ENCODE peak calls at places on chromosomes 6 and 20, in four cellular contexts. O is anterior cingulate cortex; F is CD8-positive, alpha-beta memory T cell; U is T-cell. B is an unnamed sample.

GRCh38 chr20:63933646-63934045 is 22.6 kb downstream of the UCKL1 start:
- DNase-seq in O (no peak), U (no peak), F (no peak), B (no peak)

GRCh38 chr20:37471741-37472235 is 49.3 kb upstream of the NNAT start:
- DNase-seq in O (no peak), F (no peak), U (no peak), B (no peak)

GRCh38 chr20:4637081-4637797 is 84.5 kb upstream of the PRND start:
- DNase-seq in U (no peak), F (no peak), O (no peak), B (no peak)

GRCh38 chr6:122394016-122394415 is 5.4 kb upstream of the HSF2 start:
- DNase-seq in F (no peak), O (no peak), U (no peak), B (no peak)

GRCh38 chr6:112842338-112842700 is 495.2 kb downstream of the RFPL4B start:
- DNase-seq in F (no peak), O (no peak), U (no peak), B (no peak)

GRCh38 chr6:11556308-11556707 is 18.8 kb downstream of the TMEM170B start:
- DNase-seq in O (no peak), U (no peak), F (no peak), B (no peak)

GRCh38 chr20:23419995-23420901 is 1.0 kb downstream of the NAPB start:
- DNase-seq in O (no peak), F (peak; percentile 24), U (peak; percentile 18), B (peak; percentile 29)

GRCh38 chr6:72084992-72085569 is 198.7 kb downstream of the RIMS1 start:
- DNase-seq in O (no peak), F (no peak), U (no peak), B (no peak)

GRCh38 chr20:52975024-52975732 is 3.0 kb downstream of the TSHZ2 start:
- DNase-seq in F (no peak), O (no peak), U (no peak), B (no peak)

GRCh38 chr6:118288355-118289124 is 259.6 kb upstream of the PLN start:
- DNase-seq in U (no peak), F (no peak), O (no peak), B (no peak)

GRCh38 chr6:99129835-99130234 is 182.1 kb upstream of the FBXL4 start:
- DNase-seq in O (no peak), F (no peak), U (no peak), B (no peak)

GRCh38 chr20:16526433-16527380 is 46.5 kb downstream of the KIF16B start:
- DNase-seq in O (no peak), F (no peak), U (no peak), B (no peak)

GRCh38 chr6:47741807-47742206 is 40.0 kb upstream of the OPN5 start:
- DNase-seq in O (no peak), F (no peak), U (no peak), B (no peak)

GRCh38 chr20:10559266-10559665 is 114.5 kb downstream of the JAG1 start:
- DNase-seq in F (no peak), O (no peak), U (no peak), B (no peak)

GRCh38 chr20:6976535-6976934 is 209.0 kb downstream of the BMP2 start:
- DNase-seq in F (no peak), O (no peak), U (no peak), B (no peak)

GRCh38 chr20:1945134-1945618 is 48.7 kb downstream of the PDYN start:
- DNase-seq in F (no peak), O (peak; percentile 24), U (no peak), B (peak; percentile 68)

GRCh38 chr20:2084703-2085102 is 16.9 kb upstream of the STK35 start:
- DNase-seq in U (no peak), F (no peak), O (no peak), B (no peak)

GRCh38 chr20:35561268-35561667 is 19.4 kb downstream of the ERGIC3 start:
- DNase-seq in O (no peak), U (no peak), F (no peak), B (no peak)

GRCh38 chr6:127966616-127967015 is 65.8 kb upstream of the THEMIS start:
- DNase-seq in F (no peak), U (no peak), O (no peak), B (no peak)

GRCh38 chr6:80988892-80989291 is 763.6 kb downstream of the TENT5A start:
- DNase-seq in O (no peak), F (no peak), U (no peak), B (no peak)

GRCh38 chr20:30611239-30611984 is 646.1 kb upstream of the DEFB115 start:
- DNase-seq in U (no peak), F (no peak), O (peak; percentile 13), B (peak; percentile 14)

GRCh38 chr6:115468272-115469005 is 592.3 kb downstream of the FRK start:
- DNase-seq in F (no peak), O (no peak), U (no peak), B (no peak)